ENCODE peak calls at places on chromosomes 6 and 20, in six cellular contexts. One of them, this sample, is unnamed.

GRCh38 chr6:154457881-154458284 is 52.6 kb downstream of the CNKSR3 start:
- DNase-seq in progenitor cell of endocrine pancreas: no peak
- DNase-seq in AML-193: no peak
- DNase-seq in hypothalamus: no peak
- DNase-seq in fibroblast of mammary gland: no peak
- DNase-seq in GM19239: no peak
- DNase-seq in this sample: no peak

GRCh38 chr20:32528291-32528891 is 56.7 kb downstream of the NOL4L start:
- DNase-seq in progenitor cell of endocrine pancreas: no peak
- DNase-seq in AML-193: no peak
- DNase-seq in hypothalamus: no peak
- DNase-seq in fibroblast of mammary gland: no peak
- DNase-seq in GM19239: no peak
- DNase-seq in this sample: no peak

GRCh38 chr6:32803416-32803815 is 13.4 kb downstream of the HLA-DOB start:
- DNase-seq in progenitor cell of endocrine pancreas: no peak
- DNase-seq in AML-193: no peak
- DNase-seq in hypothalamus: no peak
- DNase-seq in fibroblast of mammary gland: no peak
- DNase-seq in GM19239: no peak
- DNase-seq in this sample: peak; percentile 22

GRCh38 chr20:56897318-56897962 is 268.3 kb downstream of the TFAP2C start:
- DNase-seq in progenitor cell of endocrine pancreas: no peak
- DNase-seq in AML-193: no peak
- DNase-seq in hypothalamus: no peak
- DNase-seq in fibroblast of mammary gland: no peak
- DNase-seq in GM19239: no peak
- DNase-seq in this sample: no peak

GRCh38 chr6:33771342-33772113 is 17.4 kb downstream of the LEMD2 start:
- DNase-seq in progenitor cell of endocrine pancreas: peak; percentile 50
- DNase-seq in AML-193: peak; percentile 46
- DNase-seq in hypothalamus: no peak
- DNase-seq in fibroblast of mammary gland: peak; percentile 84
- DNase-seq in GM19239: peak; percentile 69
- DNase-seq in this sample: peak; percentile 74

GRCh38 chr20:26169506-26169905 is 472.9 kb upstream of the ZNF337 start:
- DNase-seq in progenitor cell of endocrine pancreas: no peak
- DNase-seq in AML-193: no peak
- DNase-seq in hypothalamus: no peak
- DNase-seq in fibroblast of mammary gland: peak; percentile 28
- DNase-seq in GM19239: no peak
- DNase-seq in this sample: no peak

GRCh38 chr20:43976577-43976976 is 61.9 kb downstream of the TOX2 start:
- DNase-seq in progenitor cell of endocrine pancreas: no peak
- DNase-seq in AML-193: peak; percentile 37
- DNase-seq in hypothalamus: no peak
- DNase-seq in fibroblast of mammary gland: no peak
- DNase-seq in GM19239: no peak
- DNase-seq in this sample: peak; percentile 89

GRCh38 chr6:117605169-117605826 is 3.0 kb upstream of the GOPC start:
- DNase-seq in progenitor cell of endocrine pancreas: peak; percentile 20
- DNase-seq in AML-193: peak; percentile 82
- DNase-seq in hypothalamus: no peak
- DNase-seq in fibroblast of mammary gland: peak; percentile 85
- DNase-seq in GM19239: peak; percentile 22
- DNase-seq in this sample: peak; percentile 61

GRCh38 chr6:137882225-137882961 is 15.3 kb downstream of the TNFAIP3 start:
- DNase-seq in progenitor cell of endocrine pancreas: no peak
- DNase-seq in AML-193: peak; percentile 85
- DNase-seq in hypothalamus: no peak
- DNase-seq in fibroblast of mammary gland: peak; percentile 82
- DNase-seq in GM19239: no peak
- DNase-seq in this sample: peak; percentile 79

GRCh38 chr6:37024665-37025337 is 19.3 kb downstream of the FGD2 start:
- DNase-seq in progenitor cell of endocrine pancreas: no peak
- DNase-seq in AML-193: no peak
- DNase-seq in hypothalamus: no peak
- DNase-seq in fibroblast of mammary gland: no peak
- DNase-seq in GM19239: no peak
- DNase-seq in this sample: peak; percentile 31

GRCh38 chr6:40733290-40733689 is 146.1 kb upstream of the LRFN2 start:
- DNase-seq in progenitor cell of endocrine pancreas: no peak
- DNase-seq in AML-193: no peak
- DNase-seq in hypothalamus: no peak
- DNase-seq in fibroblast of mammary gland: no peak
- DNase-seq in GM19239: no peak
- DNase-seq in this sample: no peak

GRCh38 chr20:13432126-13432525 is 206.6 kb downstream of the TASP1 start:
- DNase-seq in progenitor cell of endocrine pancreas: no peak
- DNase-seq in AML-193: no peak
- DNase-seq in hypothalamus: no peak
- DNase-seq in fibroblast of mammary gland: no peak
- DNase-seq in GM19239: no peak
- DNase-seq in this sample: no peak

GRCh38 chr6:167796668-167797031 is 30.1 kb upstream of the AFDN start:
- DNase-seq in progenitor cell of endocrine pancreas: no peak
- DNase-seq in AML-193: no peak
- DNase-seq in hypothalamus: no peak
- DNase-seq in fibroblast of mammary gland: no peak
- DNase-seq in GM19239: no peak
- DNase-seq in this sample: no peak

GRCh38 chr6:57123111-57123510 is 33.1 kb downstream of the ZNF451 start:
- DNase-seq in progenitor cell of endocrine pancreas: no peak
- DNase-seq in AML-193: no peak
- DNase-seq in hypothalamus: no peak
- DNase-seq in fibroblast of mammary gland: peak; percentile 17
- DNase-seq in GM19239: no peak
- DNase-seq in this sample: no peak

GRCh38 chr6:40393641-40394040 is 193.5 kb downstream of the LRFN2 start:
- DNase-seq in progenitor cell of endocrine pancreas: no peak
- DNase-seq in AML-193: no peak
- DNase-seq in hypothalamus: no peak
- DNase-seq in fibroblast of mammary gland: no peak
- DNase-seq in GM19239: no peak
- DNase-seq in this sample: no peak

GRCh38 chr6:2196079-2196679 is 49.2 kb downstream of the GMDS start:
- DNase-seq in progenitor cell of endocrine pancreas: no peak
- DNase-seq in AML-193: peak; percentile 71
- DNase-seq in hypothalamus: no peak
- DNase-seq in fibroblast of mammary gland: peak; percentile 69
- DNase-seq in GM19239: no peak
- DNase-seq in this sample: peak; percentile 28

GRCh38 chr6:72825265-72825918 is 203.5 kb downstream of the KCNQ5 start:
- DNase-seq in progenitor cell of endocrine pancreas: no peak
- DNase-seq in AML-193: no peak
- DNase-seq in hypothalamus: no peak
- DNase-seq in fibroblast of mammary gland: peak; percentile 65
- DNase-seq in GM19239: no peak
- DNase-seq in this sample: no peak

GRCh38 chr20:32360333-32360634 is 2.2 kb downstream of the ASXL1 start:
- DNase-seq in progenitor cell of endocrine pancreas: no peak
- DNase-seq in AML-193: no peak
- DNase-seq in hypothalamus: no peak
- DNase-seq in fibroblast of mammary gland: no peak
- DNase-seq in GM19239: no peak
- DNase-seq in this sample: no peak

GRCh38 chr20:48932375-48932941 is 10.9 kb downstream of the ARFGEF2 start:
- DNase-seq in progenitor cell of endocrine pancreas: no peak
- DNase-seq in AML-193: no peak
- DNase-seq in hypothalamus: no peak
- DNase-seq in fibroblast of mammary gland: no peak
- DNase-seq in GM19239: no peak
- DNase-seq in this sample: no peak

GRCh38 chr6:99143108-99143828 is 195.5 kb upstream of the FBXL4 start:
- DNase-seq in progenitor cell of endocrine pancreas: no peak
- DNase-seq in AML-193: no peak
- DNase-seq in hypothalamus: no peak
- DNase-seq in fibroblast of mammary gland: no peak
- DNase-seq in GM19239: no peak
- DNase-seq in this sample: no peak

GRCh38 chr6:166046232-166046631 is 121.4 kb downstream of the TBXT start:
- DNase-seq in progenitor cell of endocrine pancreas: no peak
- DNase-seq in AML-193: no peak
- DNase-seq in hypothalamus: no peak
- DNase-seq in fibroblast of mammary gland: peak; percentile 91
- DNase-seq in GM19239: no peak
- DNase-seq in this sample: no peak

GRCh38 chr20:52192296-52193007 is 873 bp upstream of the ZFP64 start:
- DNase-seq in progenitor cell of endocrine pancreas: no peak
- DNase-seq in AML-193: peak; percentile 39
- DNase-seq in hypothalamus: peak; percentile 18
- DNase-seq in fibroblast of mammary gland: no peak
- DNase-seq in GM19239: peak; percentile 38
- DNase-seq in this sample: peak; percentile 6

GRCh38 chr6:166612471-166612881 is 14.6 kb downstream of the RPS6KA2 start:
- DNase-seq in progenitor cell of endocrine pancreas: no peak
- DNase-seq in AML-193: no peak
- DNase-seq in hypothalamus: no peak
- DNase-seq in fibroblast of mammary gland: no peak
- DNase-seq in GM19239: no peak
- DNase-seq in this sample: no peak